ENCODE peak calls at places on chromosomes 6 and 20, in six cellular contexts. L is neural progenitor cell, Q is PC-9, A is transverse colon, D is uterus, X is fibroblast of lung. E is an unnamed sample. For H3K9me3, the result is how much of the 10 kb centered on the place peaks cover.

GRCh38 chr20:12414446-12415274 is 497.0 kb downstream of the BTBD3 start:
- DNase-seq in L (no peak), Q (peak), A (no peak), D (no peak), X (no peak), E (no peak)

GRCh38 chr6:56671651-56672461 is 29.2 kb upstream of the DST start:
- DNase-seq in L (no peak), Q (no peak), A (peak), D (no peak), X (no peak), E (no peak)

GRCh38 chr6:40536442-40536841 is 50.7 kb downstream of the LRFN2 start:
- DNase-seq in L (peak), Q (no peak), A (no peak), D (no peak), X (no peak), E (no peak)

GRCh38 chr6:7124631-7125030 is 16.9 kb downstream of the RREB1 start:
- DNase-seq in L (no peak), Q (no peak), A (no peak), D (no peak), X (peak), E (no peak)

GRCh38 chr20:38542994-38543906 is 37.7 kb upstream of the ADIG start:
- DNase-seq in L (no peak), Q (no peak), A (no peak), D (no peak), X (no peak), E (no peak)

GRCh38 chr6:142510217-142510616 is 208.4 kb downstream of the ADGRG6 start:
- DNase-seq in L (no peak), Q (no peak), A (no peak), D (no peak), X (no peak), E (no peak)

GRCh38 chr20:46622125-46622524 is 29.1 kb downstream of the SLC13A3 start:
- DNase-seq in L (peak), Q (no peak), A (no peak), D (no peak), X (no peak), E (no peak)

GRCh38 chr20:46215913-46216707 is 92.2 kb downstream of the CDH22 start:
- DNase-seq in L (peak), Q (peak), A (no peak), D (no peak), X (peak), E (no peak)

GRCh38 chr6:55957961-55958422 is 82.6 kb upstream of the BMP5 start:
- DNase-seq in L (no peak), Q (no peak), A (no peak), D (no peak), X (peak), E (no peak)

GRCh38 chr6:105804436-105804835 is 281.7 kb upstream of the PRDM1 start:
- DNase-seq in L (no peak), Q (no peak), A (no peak), D (no peak), X (peak), E (no peak)

GRCh38 chr6:125533710-125534397 is 215.6 kb upstream of the HEY2 start:
- DNase-seq in L (peak), Q (no peak), A (no peak), D (no peak), X (no peak), E (no peak)

GRCh38 chr6:149170564-149171452 is 146.7 kb upstream of the TAB2 start:
- DNase-seq in L (no peak), Q (no peak), A (peak), D (peak), X (no peak), E (no peak)

GRCh38 chr6:57302477-57302876 is 15.0 kb upstream of the PRIM2 start:
- DNase-seq in L (no peak), Q (no peak), A (no peak), D (no peak), X (no peak), E (no peak)

GRCh38 chr6:13998356-13998755 is 73.6 kb downstream of the RNF182 start:
- DNase-seq in L (no peak), Q (no peak), A (no peak), D (no peak), X (no peak), E (no peak)

GRCh38 chr6:28864321-28864923 is 59.4 kb downstream of the TRIM27 start:
- DNase-seq in L (no peak), Q (no peak), A (no peak), D (no peak), X (no peak), E (no peak)

GRCh38 chr6:2768696-2769095 is 3.5 kb downstream of the WRNIP1 start:
- DNase-seq in L (no peak), Q (no peak), A (no peak), D (no peak), X (no peak), E (no peak)
- H3K4me3 ChIP-seq in L (no peak), Q (peak), A (no peak), D (no peak), X (peak), E (peak)

GRCh38 chr20:61640846-61641245 is 388.8 kb downstream of the CDH4 start:
- DNase-seq in L (no peak), Q (no peak), A (no peak), D (no peak), X (no peak), E (no peak)
- H3K27ac ChIP-seq in L (no peak), Q (no peak), A (no peak), D (no peak), X (no peak), E (no peak)

GRCh38 chr20:59792300-59792699 is 141.1 kb downstream of the SYCP2 start:
- DNase-seq in L (no peak), Q (no peak), A (no peak), D (no peak), X (no peak), E (no peak)

GRCh38 chr20:59788811-59789210 is 144.6 kb downstream of the SYCP2 start:
- DNase-seq in L (no peak), Q (no peak), A (no peak), D (no peak), X (no peak), E (no peak)

GRCh38 chr20:59789641-59790040 is 143.8 kb downstream of the SYCP2 start:
- DNase-seq in L (no peak), Q (no peak), A (no peak), D (no peak), X (no peak), E (no peak)

GRCh38 chr20:59790388-59790787 is 143.0 kb downstream of the SYCP2 start:
- DNase-seq in L (no peak), Q (no peak), A (no peak), D (no peak), X (peak), E (no peak)

DNA sequence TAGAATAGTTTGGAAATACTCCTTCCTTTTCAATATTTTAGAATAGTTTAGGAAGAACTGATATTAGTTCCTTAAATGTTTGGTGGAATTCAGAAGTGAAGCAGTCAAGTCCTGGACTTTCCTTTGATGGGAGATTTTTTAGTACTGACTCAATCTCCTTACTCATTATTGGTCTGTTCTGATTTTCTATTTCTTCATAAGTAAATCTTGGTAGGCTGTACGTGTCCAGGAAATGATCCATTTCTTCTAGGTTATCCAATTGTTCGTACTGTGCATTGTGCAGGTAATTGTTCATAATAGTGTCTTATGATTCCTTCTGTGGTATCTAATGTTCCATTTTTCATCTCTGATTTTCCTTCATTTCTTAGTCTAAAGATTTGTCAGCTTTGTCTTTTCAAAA is 138.9 kb downstream of the SYCP2 start:
- DNase-seq in L (no peak), Q (no peak), A (no peak), D (no peak), X (no peak), E (no peak)
- H3K9me3 ChIP-seq in L (under half), Q (under half), A (under half), D (under half), X (under half), E (under half)

GRCh38 chr20:31675828-31676533 is 38.3 kb downstream of the COX4I2 start:
- DNase-seq in L (no peak), Q (no peak), A (no peak), D (no peak), X (peak), E (no peak)

GRCh38 chr20:31676534-31677030 is 38.9 kb downstream of the COX4I2 start:
- DNase-seq in L (no peak), Q (no peak), A (no peak), D (no peak), X (no peak), E (no peak)

GRCh38 chr20:31673435-31673834 is 35.7 kb downstream of the COX4I2 start:
- DNase-seq in L (no peak), Q (no peak), A (no peak), D (no peak), X (no peak), E (no peak)

GRCh38 chr20:31673943-31674463 is 36.3 kb downstream of the COX4I2 start:
- DNase-seq in L (no peak), Q (no peak), A (no peak), D (no peak), X (no peak), E (no peak)

DNA sequence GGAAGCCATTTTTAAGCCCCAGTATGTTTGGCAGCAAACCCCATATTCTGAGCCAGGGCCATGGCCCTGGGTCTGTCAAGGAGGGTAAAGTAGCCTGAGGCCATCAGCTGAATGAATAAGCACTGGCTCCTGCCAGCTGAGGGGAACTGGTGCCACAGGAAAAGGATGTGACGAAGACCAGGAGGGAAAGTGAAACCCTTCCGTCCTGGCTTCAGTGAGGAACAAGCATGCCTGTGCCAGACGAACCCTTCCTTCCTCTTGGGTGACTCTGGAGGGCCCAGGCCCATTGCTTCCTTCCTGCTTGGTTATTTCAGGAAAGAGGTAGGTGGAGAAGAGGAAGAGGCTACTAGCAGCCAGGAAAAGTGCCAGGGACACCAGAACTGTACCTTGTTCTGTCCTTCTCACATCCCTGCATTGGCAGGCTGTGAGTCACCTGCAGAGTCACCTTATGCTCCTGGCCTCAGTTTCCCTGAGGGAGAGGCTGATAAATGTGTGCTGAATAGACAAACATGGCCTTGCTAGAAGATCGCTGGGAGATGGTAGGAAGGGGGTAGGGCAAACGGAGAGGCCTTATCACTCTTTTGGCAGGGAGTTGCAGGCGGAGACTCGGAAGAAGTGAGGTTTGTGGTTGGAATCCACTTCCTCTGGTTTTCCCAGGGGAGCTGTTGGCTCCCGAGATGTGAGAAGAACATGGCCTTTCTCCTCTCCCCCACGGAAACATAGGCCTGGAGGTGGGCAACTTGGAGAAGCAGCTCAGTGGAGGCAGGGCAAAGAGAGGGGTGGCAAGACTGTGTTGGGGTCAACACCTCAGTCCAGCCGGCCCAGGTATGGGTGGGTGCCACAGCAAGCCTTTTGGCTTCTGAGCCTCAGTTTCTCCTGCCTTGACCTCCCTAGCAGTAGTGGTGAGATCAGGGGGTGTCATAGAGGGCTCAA is 37.4 kb downstream of the COX4I2 start:
- DNase-seq in L (no peak), Q (peak), A (peak), D (peak), X (peak), E (no peak)
- H3K4me3 ChIP-seq in L (no peak), Q (no peak), A (no peak), D (no peak), X (no peak), E (no peak)

E was measured in AG04450.